ENCODE peak calls at places on chromosomes 6 and 20, in six cellular contexts. E, U, K, A, F and S are unnamed samples.

GRCh38 chr6:141321486-141322347 is 811.0 kb upstream of the GJE1 start:
- DNase-seq in E (peak; percentile 45), U (peak; percentile 28), K (no peak), A (no peak), F (peak; percentile 4), S (no peak)

GRCh38 chr6:29071831-29072723 is 15.0 kb downstream of the OR2B3 start:
- DNase-seq in E (peak; percentile 15), U (peak; percentile 53), K (no peak), A (peak; percentile 59), F (peak; percentile 82), S (peak; percentile 2)

GRCh38 chr6:431986-432385 is 40.4 kb downstream of the IRF4 start:
- DNase-seq in E (no peak), U (no peak), K (no peak), A (no peak), F (no peak), S (no peak)

GRCh38 chr6:108968325-108968724 is 120.1 kb downstream of the ARMC2 start:
- DNase-seq in E (no peak), U (no peak), K (no peak), A (no peak), F (no peak), S (no peak)

GRCh38 chr6:80094017-80094416 is 12.5 kb upstream of the BCKDHB start:
- DNase-seq in E (peak; percentile 27), U (peak; percentile 35), K (no peak), A (peak; percentile 28), F (peak; percentile 23), S (no peak)

GRCh38 chr6:8947900-8948299 is 512.6 kb upstream of the SLC35B3 start:
- DNase-seq in E (no peak), U (no peak), K (no peak), A (no peak), F (no peak), S (no peak)

GRCh38 chr6:89836637-89837222 is 7.0 kb downstream of the CASP8AP2 start:
- DNase-seq in E (no peak), U (no peak), K (no peak), A (no peak), F (no peak), S (no peak)

GRCh38 chr6:155444120-155444917 is 11.3 kb downstream of the NOX3 start:
- DNase-seq in E (peak; percentile 15), U (no peak), K (no peak), A (no peak), F (no peak), S (peak; percentile 5)

GRCh38 chr6:156950084-156950483 is 172.9 kb downstream of the ARID1B start:
- DNase-seq in E (no peak), U (no peak), K (no peak), A (no peak), F (no peak), S (no peak)

GRCh38 chr6:39289490-39289889 is 24.7 kb downstream of the KCNK17 start:
- DNase-seq in E (no peak), U (no peak), K (no peak), A (no peak), F (no peak), S (no peak)

GRCh38 chr20:39853664-39854063 is 835.4 kb downstream of the MAFB start:
- DNase-seq in E (peak; percentile 87), U (no peak), K (no peak), A (no peak), F (peak; percentile 94), S (peak; percentile 26)

GRCh38 chr6:138691595-138692057 is 81.9 kb upstream of the CCDC28A start:
- DNase-seq in E (peak; percentile 86), U (peak; percentile 32), K (peak; percentile 60), A (peak; percentile 51), F (peak; percentile 34), S (no peak)

GRCh38 chr6:7721654-7722053 is 4.2 kb upstream of the BMP6 start:
- DNase-seq in E (peak; percentile 71), U (no peak), K (no peak), A (peak; percentile 16), F (no peak), S (no peak)

GRCh38 chr6:2982464-2983121 is 11.2 kb upstream of the SERPINB6 start:
- DNase-seq in E (no peak), U (no peak), K (no peak), A (no peak), F (no peak), S (no peak)

GRCh38 chr20:47305667-47306066 is 50.8 kb downstream of the ZMYND8 start:
- DNase-seq in E (no peak), U (no peak), K (no peak), A (no peak), F (no peak), S (no peak)

GRCh38 chr20:10404023-10404628 is 29.9 kb downstream of the MKKS start:
- DNase-seq in E (no peak), U (no peak), K (no peak), A (no peak), F (no peak), S (no peak)

GRCh38 chr20:5612476-5613291 is 137.5 kb upstream of the SHLD1 start:
- DNase-seq in E (peak; percentile 58), U (no peak), K (no peak), A (no peak), F (no peak), S (no peak)

GRCh38 chr6:121771937-121772717 is 336.7 kb downstream of the GJA1 start:
- DNase-seq in E (no peak), U (no peak), K (no peak), A (no peak), F (no peak), S (no peak)

GRCh38 chr20:12053348-12053747 is 135.7 kb downstream of the BTBD3 start:
- DNase-seq in E (peak; percentile 60), U (peak; percentile 30), K (no peak), A (no peak), F (no peak), S (peak; percentile 39)

GRCh38 chr20:1273366-1273765 is 7.3 kb downstream of the SNPH start:
- DNase-seq in E (no peak), U (no peak), K (no peak), A (no peak), F (no peak), S (no peak)

GRCh38 chr6:55734256-55734655 is 141.1 kb downstream of the BMP5 start:
- DNase-seq in E (no peak), U (no peak), K (no peak), A (no peak), F (no peak), S (no peak)

GRCh38 chr20:38723069-38723981 is 961 bp upstream of the SLC32A1 start:
- DNase-seq in E (peak; percentile 20), U (no peak), K (no peak), A (no peak), F (peak; percentile 57), S (no peak)

GRCh38 chr6:50655848-50656453 is 57.4 kb upstream of the TFAP2D start:
- DNase-seq in E (peak; percentile 2), U (peak; percentile 45), K (no peak), A (peak; percentile 20), F (peak; percentile 39), S (no peak)

GRCh38 chr6:135025775-135026174 is 28.8 kb downstream of the HBS1L start:
- DNase-seq in E (no peak), U (no peak), K (no peak), A (no peak), F (peak; percentile 51), S (no peak)

GRCh38 chr20:35240914-35241293 is 14.4 kb downstream of the MMP24 start:
- DNase-seq in E (no peak), U (no peak), K (no peak), A (no peak), F (no peak), S (no peak)

DNA sequence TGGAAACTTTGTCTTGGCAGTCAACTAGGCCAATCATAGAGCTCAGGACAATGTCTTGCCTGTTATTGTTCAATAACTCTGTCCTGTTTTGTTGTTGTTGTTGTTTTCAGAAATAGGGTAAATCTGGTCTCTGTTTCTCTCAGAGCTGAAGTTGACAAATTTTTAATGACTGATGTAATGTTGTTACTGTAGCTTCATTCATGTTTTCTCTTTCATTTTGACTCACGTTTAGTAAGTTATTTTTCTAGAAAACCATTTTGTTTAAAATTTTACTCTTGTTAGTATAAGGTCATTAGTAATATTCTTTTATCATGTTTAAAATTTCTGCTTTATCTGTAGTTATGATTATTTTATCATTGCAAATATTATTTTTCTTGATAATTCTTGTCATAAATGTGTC is 51.6 kb upstream of the GRIK2 start:
- DNase-seq in E (no peak), U (no peak), K (no peak), A (no peak), F (no peak), S (no peak)
- H3K4me3 ChIP-seq in E (no peak overlapping the region), U (no peak overlapping the region), K (no peak overlapping the region), A (no peak overlapping the region), F (no peak overlapping the region), S (no peak overlapping the region)

GRCh38 chr20:19588731-19589130 is 169.3 kb upstream of the RIN2 start:
- DNase-seq in E (peak; percentile 3), U (no peak), K (no peak), A (peak; percentile 16), F (no peak), S (no peak)
- TF ChIP-seq CTCF in E (no peak), U (no peak), K (no peak), A (no peak), F (no peak), S (no peak)

GRCh38 chr6:106671651-106672050 is 42.3 kb downstream of the QRSL1 start:
- DNase-seq in E (no peak), U (no peak), K (no peak), A (no peak), F (no peak), S (no peak)

GRCh38 chr6:106670236-106670635 is 40.9 kb downstream of the QRSL1 start:
- DNase-seq in E (no peak), U (no peak), K (no peak), A (no peak), F (no peak), S (no peak)

GRCh38 chr6:106662458-106662857 is 33.1 kb downstream of the QRSL1 start:
- DNase-seq in E (no peak), U (no peak), K (no peak), A (no peak), F (no peak), S (no peak)

GRCh38 chr6:106667022-106667402 is 37.6 kb downstream of the QRSL1 start:
- DNase-seq in E (no peak), U (no peak), K (no peak), A (no peak), F (no peak), S (no peak)

GRCh38 chr6:106666290-106667021 is 37.1 kb downstream of the QRSL1 start:
- DNase-seq in E (no peak), U (no peak), K (no peak), A (no peak), F (peak; percentile 1), S (no peak)
- H3K4me3 ChIP-seq in E (no peak overlapping the region), U (no peak overlapping the region), K (no peak overlapping the region), A (no peak overlapping the region), F (no peak overlapping the region), S (no peak overlapping the region)

GRCh38 chr6:110517601-110518280 is 41.3 kb upstream of the SLC22A16 start:
- DNase-seq in E (no peak), U (no peak), K (no peak), A (no peak), F (no peak), S (no peak)

GRCh38 chr6:110520188-110520956 is 44.0 kb upstream of the SLC22A16 start:
- DNase-seq in E (no peak), U (no peak), K (no peak), A (peak; percentile 52), F (peak; percentile 30), S (no peak)

GRCh38 chr6:110517034-110517433 is 40.6 kb upstream of the SLC22A16 start:
- DNase-seq in E (no peak), U (no peak), K (no peak), A (no peak), F (no peak), S (no peak)

GRCh38 chr6:110520992-110521543 is 44.7 kb upstream of the SLC22A16 start:
- DNase-seq in E (no peak), U (no peak), K (no peak), A (no peak), F (no peak), S (no peak)

GRCh38 chr6:110518281-110518623 is 41.8 kb upstream of the SLC22A16 start:
- DNase-seq in E (peak; percentile 19), U (peak; percentile 45), K (no peak), A (no peak), F (peak; percentile 43), S (no peak)
- TF ChIP-seq CTCF in E (peak; percentile 61), U (peak; percentile 54), K (peak; percentile 41), A (peak; percentile 32), F (peak; percentile 52), S (peak; percentile 50)